ENCODE peak calls at places on chromosomes 3 and 15, in seven cellular contexts. T, W, L, O, F, Y and K are unnamed samples.

GRCh38 chr3:181872887-181873286 is 161.2 kb downstream of the SOX2 start:
- DNase-seq in T (no peak), W (no peak), L (no peak), O (no peak), F (no peak), Y (no peak), K (no peak)

GRCh38 chr3:126468028-126468891 is 7.4 kb downstream of the ZXDC start:
- DNase-seq in T (no peak), W (no peak), L (no peak), O (no peak), F (no peak), Y (peak; percentile 21), K (peak; percentile 34)

GRCh38 chr15:55389276-55389631 is 18.9 kb downstream of the CCPG1 start:
- DNase-seq in T (peak; percentile 48), W (no peak), L (no peak), O (no peak), F (no peak), Y (no peak), K (peak; percentile 82)

GRCh38 chr3:27312044-27312668 is 57.0 kb downstream of the NEK10 start:
- DNase-seq in T (peak; percentile 39), W (no peak), L (peak; percentile 65), O (no peak), F (peak; percentile 42), Y (peak; percentile 28), K (peak; percentile 79)

GRCh38 chr3:19149388-19149787 is 1.1 kb downstream of the KCNH8 start:
- DNase-seq in T (no peak), W (no peak), L (peak; percentile 14), O (no peak), F (peak; percentile 1), Y (no peak), K (peak; percentile 52)

GRCh38 chr15:35546581-35547381 is 816 bp upstream of the DPH6 start:
- DNase-seq in T (peak; percentile 8), W (no peak), L (no peak), O (no peak), F (no peak), Y (no peak), K (peak; percentile 3)

GRCh38 chr15:70853855-70854668 is at the start of gene LARP6:
- DNase-seq in T (peak; percentile 39), W (peak; percentile 76), L (peak; percentile 24), O (peak; percentile 82), F (peak; percentile 55), Y (no peak), K (no peak)

GRCh38 chr15:90419738-90420487 is 31.9 kb downstream of the IQGAP1 start:
- DNase-seq in T (peak; percentile 85), W (no peak), L (no peak), O (no peak), F (no peak), Y (no peak), K (peak; percentile 77)

GRCh38 chr3:141825216-141826011 is 51.0 kb upstream of the ATP1B3 start:
- DNase-seq in T (peak; percentile 30), W (no peak), L (no peak), O (no peak), F (no peak), Y (no peak), K (peak; percentile 25)

GRCh38 chr15:41940441-41940857 is 31.9 kb downstream of the EHD4 start:
- DNase-seq in T (peak; percentile 90), W (no peak), L (no peak), O (peak; percentile 61), F (no peak), Y (no peak), K (peak; percentile 94)

GRCh38 chr15:83498801-83499200 is 51.7 kb downstream of the SH3GL3 start:
- DNase-seq in T (no peak), W (no peak), L (no peak), O (no peak), F (no peak), Y (no peak), K (no peak)

GRCh38 chr3:134485075-134485536 is 679 bp downstream of the ANAPC13 start:
- DNase-seq in T (peak; percentile 28), W (no peak), L (peak; percentile 3), O (no peak), F (no peak), Y (no peak), K (no peak)

GRCh38 chr15:90345859-90346258 is 6.2 kb upstream of the ZNF774 start:
- DNase-seq in T (no peak), W (peak; percentile 66), L (no peak), O (no peak), F (no peak), Y (no peak), K (no peak)

GRCh38 chr3:152961323-152961722 is 126.4 kb downstream of the P2RY1 start:
- DNase-seq in T (peak; percentile 45), W (no peak), L (peak; percentile 14), O (no peak), F (no peak), Y (no peak), K (peak; percentile 75)

GRCh38 chr15:35519536-35520149 is 26.3 kb downstream of the DPH6 start:
- DNase-seq in T (peak; percentile 5), W (no peak), L (peak; percentile 50), O (no peak), F (peak; percentile 21), Y (peak; percentile 3), K (peak; percentile 55)

GRCh38 chr15:92880796-92881569 is 19.1 kb upstream of the CHD2 start:
- DNase-seq in T (no peak), W (no peak), L (no peak), O (no peak), F (no peak), Y (no peak), K (no peak)

GRCh38 chr15:96064351-96064756 is 266.1 kb upstream of the NR2F2 start:
- DNase-seq in T (peak; percentile 7), W (no peak), L (no peak), O (no peak), F (no peak), Y (no peak), K (no peak)

GRCh38 chr3:140723576-140723975 is 45.7 kb downstream of the TRIM42 start:
- DNase-seq in T (no peak), W (no peak), L (no peak), O (no peak), F (no peak), Y (no peak), K (no peak)

GRCh38 chr15:90837052-90837621 is 31.3 kb upstream of the FURIN start:
- DNase-seq in T (no peak), W (no peak), L (no peak), O (no peak), F (no peak), Y (no peak), K (no peak)

GRCh38 chr3:194023501-194024280 is 112.3 kb upstream of the HES1 start:
- DNase-seq in T (no peak), W (no peak), L (no peak), O (no peak), F (peak; percentile 65), Y (no peak), K (no peak)

GRCh38 chr3:44966795-44967278 is 9.1 kb downstream of the ZDHHC3 start:
- DNase-seq in T (peak; percentile 60), W (no peak), L (no peak), O (no peak), F (no peak), Y (peak; percentile 95), K (peak; percentile 96)

GRCh38 chr3:178182337-178182761 is 353.9 kb upstream of the KCNMB2 start:
- DNase-seq in T (no peak), W (no peak), L (no peak), O (no peak), F (peak; percentile 88), Y (no peak), K (no peak)

GRCh38 chr15:83733206-83733605 is 79.3 kb downstream of the ADAMTSL3 start:
- DNase-seq in T (peak; percentile 97), W (no peak), L (no peak), O (no peak), F (no peak), Y (no peak), K (peak; percentile 89)

GRCh38 chr3:114365268-114365667 is 71.4 kb downstream of the TIGIT start:
- DNase-seq in T (no peak), W (no peak), L (no peak), O (no peak), F (no peak), Y (no peak), K (no peak)